ENCODE peak calls at places on chromosomes 2 and 18, in nine cellular contexts. C, K, I, E, H, Q, V, X and O are unnamed samples. For H3K36me3, the result is how much of the 10 kb centered on the place peaks cover.

GRCh38 chr2:120486441-120486840 is 140.5 kb downstream of the INHBB start:
- DNase-seq in C (no peak), K (no peak), I (no peak), E (peak), H (no peak), Q (no peak), V (no peak), X (no peak), O (no peak)

GRCh38 chr2:121102949-121103348 is 182.1 kb downstream of the TFCP2L1 start:
- DNase-seq in C (no peak), K (no peak), I (no peak), E (no peak), H (no peak), Q (no peak), V (no peak), X (no peak), O (no peak)

GRCh38 chr2:28991021-28991420 is 9.9 kb downstream of the TOGARAM2 start:
- DNase-seq in C (no peak), K (no peak), I (no peak), E (no peak), H (no peak), Q (no peak), V (peak), X (no peak), O (peak)

GRCh38 chr2:23620841-23621341 is 235.9 kb downstream of the KLHL29 start:
- DNase-seq in C (no peak), K (no peak), I (peak), E (no peak), H (no peak), Q (no peak), V (peak), X (no peak), O (no peak)

GRCh38 chr2:28470759-28471158 is 25.1 kb upstream of the PLB1 start:
- DNase-seq in C (no peak), K (no peak), I (no peak), E (no peak), H (no peak), Q (no peak), V (no peak), X (no peak), O (no peak)

GRCh38 chr2:237097911-237098702 is 12.4 kb downstream of the COPS8 start:
- DNase-seq in C (no peak), K (peak), I (peak), E (peak), H (no peak), Q (no peak), V (peak), X (no peak), O (peak)

GRCh38 chr18:74840492-74841167 is 243.0 kb downstream of the ZNF407 start:
- DNase-seq in C (no peak), K (peak), I (peak), E (peak), H (no peak), Q (no peak), V (peak), X (no peak), O (no peak)

GRCh38 chr2:201408931-201409330 is 42.3 kb downstream of the TRAK2 start:
- DNase-seq in C (no peak), K (no peak), I (no peak), E (no peak), H (no peak), Q (no peak), V (no peak), X (no peak), O (no peak)

GRCh38 chr2:39024833-39025232 is 96.0 kb downstream of the SOS1 start:
- DNase-seq in C (no peak), K (no peak), I (no peak), E (peak), H (no peak), Q (no peak), V (no peak), X (no peak), O (no peak)

GRCh38 chr2:230471074-230471473 is 55.1 kb downstream of the SP100 start:
- DNase-seq in C (no peak), K (no peak), I (no peak), E (no peak), H (no peak), Q (no peak), V (no peak), X (no peak), O (no peak)

GRCh38 chr2:105438104-105438929 is 39.5 kb upstream of the FHL2 start:
- DNase-seq in C (no peak), K (no peak), I (no peak), E (no peak), H (peak), Q (no peak), V (peak), X (no peak), O (peak)

GRCh38 chr2:71646028-71646427 is 192.7 kb downstream of the DYSF start:
- DNase-seq in C (no peak), K (no peak), I (no peak), E (peak), H (peak), Q (peak), V (peak), X (no peak), O (peak)

GRCh38 chr2:232748038-232748437 is 28.3 kb downstream of the KCNJ13 start:
- DNase-seq in C (no peak), K (no peak), I (no peak), E (no peak), H (no peak), Q (no peak), V (no peak), X (no peak), O (no peak)

GRCh38 chr2:152894051-152894450 is 175.6 kb downstream of the ARL6IP6 start:
- DNase-seq in C (no peak), K (no peak), I (no peak), E (no peak), H (no peak), Q (no peak), V (no peak), X (no peak), O (no peak)

GRCh38 chr2:106068415-106068814 is 125.7 kb downstream of the UXS1 start:
- DNase-seq in C (no peak), K (no peak), I (no peak), E (no peak), H (no peak), Q (peak), V (no peak), X (no peak), O (no peak)

GRCh38 chr2:80326214-80326613 is 21.7 kb upstream of the LRRTM1 start:
- DNase-seq in C (no peak), K (no peak), I (no peak), E (no peak), H (no peak), Q (no peak), V (peak), X (no peak), O (no peak)

GRCh38 chr18:62741118-62741566 is 25.8 kb downstream of the PHLPP1 start:
- DNase-seq in C (peak), K (peak), I (no peak), E (peak), H (peak), Q (no peak), V (peak), X (no peak), O (no peak)

GRCh38 chr2:3520591-3520990 is 1.3 kb upstream of the ADI1 start:
- DNase-seq in C (no peak), K (no peak), I (no peak), E (no peak), H (no peak), Q (no peak), V (no peak), X (no peak), O (no peak)

GRCh38 chr2:45014016-45014702 is 4.9 kb upstream of the SIX2 start:
- DNase-seq in C (no peak), K (peak), I (no peak), E (no peak), H (peak), Q (no peak), V (peak), X (no peak), O (peak)

GRCh38 chr2:154992826-154993225 is 294.3 kb downstream of the KCNJ3 start:
- DNase-seq in C (no peak), K (peak), I (no peak), E (no peak), H (no peak), Q (no peak), V (no peak), X (no peak), O (no peak)

GRCh38 chr2:1588994-1589611 is 155.2 kb downstream of the PXDN start:
- DNase-seq in C (no peak), K (no peak), I (peak), E (no peak), H (no peak), Q (no peak), V (peak), X (peak), O (no peak)

GRCh38 chr2:109348645-109349554 is 219.9 kb downstream of the SH3RF3 start:
- DNase-seq in C (no peak), K (peak), I (peak), E (no peak), H (no peak), Q (no peak), V (no peak), X (no peak), O (no peak)

GRCh38 chr18:41982942-41983660 is 28.1 kb downstream of the PIK3C3 start:
- DNase-seq in C (no peak), K (peak), I (no peak), E (no peak), H (no peak), Q (no peak), V (no peak), X (no peak), O (no peak)

GRCh38 chr2:99571609-99572344 is 82.0 kb upstream of the REV1 start:
- DNase-seq in C (no peak), K (no peak), I (no peak), E (no peak), H (no peak), Q (no peak), V (no peak), X (no peak), O (no peak)

GRCh38 chr2:38653715-38654494 is 12.0 kb upstream of the GALM start:
- DNase-seq in C (no peak), K (no peak), I (no peak), E (no peak), H (no peak), Q (no peak), V (no peak), X (no peak), O (no peak)

GRCh38 chr2:188426121-188426520 is 134.4 kb downstream of the GULP1 start:
- DNase-seq in C (no peak), K (no peak), I (no peak), E (no peak), H (no peak), Q (no peak), V (no peak), X (no peak), O (no peak)

GRCh38 chr2:121664086-121664485 is 14.8 kb upstream of the CLASP1 start:
- DNase-seq in C (no peak), K (no peak), I (no peak), E (no peak), H (no peak), Q (no peak), V (no peak), X (no peak), O (no peak)

GRCh38 chr2:207619764-207620203 is 5.4 kb downstream of the METTL21A start:
- DNase-seq in C (no peak), K (peak), I (no peak), E (no peak), H (no peak), Q (no peak), V (no peak), X (no peak), O (no peak)
- H3K27ac ChIP-seq in C (no peak), K (no peak), I (no peak), E (no peak), H (no peak), Q (no peak), V (no peak), X (no peak), O (no peak)

GRCh38 chr2:10165282-10165681 is 42.7 kb downstream of the RRM2 start:
- DNase-seq in C (no peak), K (no peak), I (no peak), E (no peak), H (no peak), Q (no peak), V (no peak), X (no peak), O (no peak)
- H3K36me3 ChIP-seq in C (under half), K (under half), I (under half), E (under half), H (under half), Q (under half), V (under half), X (under half), O (under half)

DNA sequence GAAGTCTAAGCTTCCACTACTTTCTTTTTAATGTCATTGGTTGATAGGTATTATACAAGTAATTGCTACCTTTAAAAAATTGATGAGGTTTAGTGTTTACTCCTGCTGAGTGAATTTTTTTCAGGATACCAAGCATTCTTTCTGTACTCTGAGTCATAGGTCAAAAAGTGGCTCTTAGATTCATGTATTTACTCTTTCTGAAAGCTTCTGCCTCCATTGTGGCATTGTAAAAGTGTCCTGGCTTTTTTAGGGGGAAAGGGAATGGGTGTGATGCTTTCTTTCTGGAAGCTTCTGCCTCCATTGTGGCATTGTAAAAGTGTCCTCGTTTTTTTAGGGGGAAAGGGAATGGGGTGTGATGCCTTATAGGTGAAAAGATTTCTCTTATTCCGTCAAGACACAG is 286.5 kb downstream of the LPIN1 start:
- DNase-seq in C (no peak), K (no peak), I (no peak), E (peak), H (no peak), Q (no peak), V (peak), X (no peak), O (no peak)
- H3K27ac ChIP-seq in C (no peak), K (no peak), I (peak), E (peak), H (no peak), Q (no peak), V (no peak), X (no peak), O (no peak)

GRCh38 chr2:222920657-222921186 is 59.9 kb downstream of the ACSL3 start:
- DNase-seq in C (no peak), K (no peak), I (no peak), E (no peak), H (no peak), Q (no peak), V (no peak), X (no peak), O (no peak)
- H3K36me3 ChIP-seq in C (under half), K (under half), I (half or more), E (half or more), H (under half), Q (under half), V (half or more), X (half or more), O (under half)

GRCh38 chr2:74646829-74647482 is 1.2 kb downstream of the M1AP start:
- DNase-seq in C (no peak), K (no peak), I (no peak), E (no peak), H (no peak), Q (no peak), V (no peak), X (no peak), O (no peak)

GRCh38 chr2:74646201-74646600 is 1.9 kb downstream of the M1AP start:
- DNase-seq in C (no peak), K (no peak), I (no peak), E (no peak), H (no peak), Q (no peak), V (peak), X (no peak), O (no peak)

GRCh38 chr2:74653589-74653984 is 460 bp upstream of the SEMA4F start:
- DNase-seq in C (no peak), K (no peak), I (no peak), E (no peak), H (no peak), Q (no peak), V (no peak), X (no peak), O (no peak)

GRCh38 chr2:74648009-74648443 is at the start of gene M1AP:
- DNase-seq in C (no peak), K (no peak), I (no peak), E (peak), H (no peak), Q (no peak), V (no peak), X (no peak), O (no peak)
- H3K27ac ChIP-seq in C (no peak), K (no peak), I (no peak), E (no peak), H (no peak), Q (no peak), V (no peak), X (no peak), O (no peak)

DNA sequence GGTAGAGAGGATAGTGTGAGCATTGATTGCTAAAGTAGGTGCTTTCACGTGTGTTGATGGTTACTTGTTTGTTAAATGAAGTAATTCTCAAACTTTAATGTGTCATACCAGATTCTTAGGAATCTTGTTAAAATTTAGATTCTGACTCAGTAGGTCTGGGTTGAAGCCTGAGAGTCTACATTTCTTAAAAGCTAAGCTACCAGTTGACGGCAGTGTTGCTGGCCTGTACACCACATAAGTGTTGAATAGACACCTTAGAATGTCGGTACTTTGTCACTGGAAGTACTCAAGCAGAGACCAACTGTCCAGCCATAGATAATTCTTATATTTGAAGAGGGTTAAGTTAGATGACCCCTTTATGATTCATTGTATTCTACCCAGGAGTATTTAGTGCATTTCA is 79.8 kb downstream of the ACVR2A start:
- DNase-seq in C (no peak), K (no peak), I (no peak), E (no peak), H (no peak), Q (no peak), V (no peak), X (no peak), O (no peak)
- H3K36me3 ChIP-seq in C (under half), K (under half), I (under half), E (under half), H (under half), Q (under half), V (under half), X (under half), O (under half)

GRCh38 chr18:49524349-49524748 is 37.3 kb upstream of the C18orf32 start:
- DNase-seq in C (no peak), K (peak), I (no peak), E (no peak), H (no peak), Q (no peak), V (no peak), X (no peak), O (no peak)
- H3K27ac ChIP-seq in C (no peak), K (no peak), I (no peak), E (no peak), H (no peak), Q (no peak), V (no peak), X (no peak), O (no peak)

DNA sequence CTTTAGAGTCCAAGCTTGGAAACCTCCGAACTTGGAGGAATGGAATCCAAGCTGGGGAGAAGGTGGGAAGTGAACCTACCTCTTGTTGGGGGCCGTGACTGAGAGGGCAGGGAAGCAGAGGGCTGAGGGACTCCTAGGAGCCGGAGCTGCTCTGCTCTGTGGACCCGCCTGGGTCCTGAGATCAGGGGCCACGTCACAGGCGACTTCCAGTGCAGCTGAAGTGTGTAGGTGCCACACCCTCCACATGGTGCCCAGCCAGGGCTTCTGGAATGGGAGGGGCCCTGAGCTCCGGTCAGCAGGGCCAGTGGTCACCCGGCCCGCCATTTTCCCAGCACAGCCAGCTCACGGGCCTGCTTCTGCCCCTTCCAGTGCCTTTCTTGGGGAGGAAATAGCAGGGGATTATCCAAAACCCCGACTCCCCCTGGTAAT is 63.4 kb upstream of the OTOS start:
- DNase-seq in C (no peak), K (no peak), I (no peak), E (no peak), H (no peak), Q (no peak), V (no peak), X (no peak), O (no peak)
- H3K36me3 ChIP-seq in C (under half), K (under half), I (under half), E (under half), H (under half), Q (under half), V (under half), X (under half), O (under half)

DNA sequence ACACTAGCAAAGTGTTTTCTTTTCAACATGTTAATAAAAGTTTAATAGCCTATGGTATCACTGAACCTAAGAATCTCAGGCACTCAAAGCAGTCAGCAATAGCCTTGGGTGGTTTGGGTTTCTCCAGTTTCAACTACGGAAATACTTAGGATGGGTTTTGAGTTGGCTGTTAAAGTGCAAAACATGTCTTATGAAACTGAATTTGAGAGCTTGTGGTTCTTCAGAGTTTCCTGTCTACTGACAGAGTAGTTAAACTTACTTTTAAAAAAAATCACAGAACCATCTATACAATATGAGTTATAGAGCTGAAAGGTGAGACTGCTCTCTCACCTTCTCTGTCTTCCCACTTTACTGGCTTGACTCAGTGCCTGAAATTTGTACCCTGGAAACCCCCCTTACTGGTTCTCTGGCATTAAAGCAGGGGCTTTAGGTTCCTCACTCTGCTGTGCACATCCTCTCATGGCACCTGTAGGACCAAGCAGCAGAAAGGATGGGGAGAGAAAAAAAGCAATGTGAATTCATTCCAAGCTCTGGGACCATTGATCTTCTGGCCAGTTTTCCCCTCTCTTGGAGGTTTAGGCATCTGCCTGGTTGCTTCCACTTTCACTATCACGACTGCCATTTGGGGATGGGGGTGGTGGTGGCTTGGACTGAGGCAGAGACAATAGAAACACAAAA is 18.1 kb downstream of the CCDC141 start:
- DNase-seq in C (no peak), K (no peak), I (no peak), E (no peak), H (no peak), Q (no peak), V (no peak), X (no peak), O (no peak)
- H3K27ac ChIP-seq in C (no peak), K (no peak), I (no peak), E (no peak), H (no peak), Q (no peak), V (peak), X (no peak), O (no peak)